ENCODE peak calls at places on chromosomes 1 and 21, in six cellular contexts. V, F, W, A, S and U are unnamed samples.

GRCh38 chr1:204286841-204287387 is 72.8 kb downstream of the PLEKHA6 start:
- DNase-seq in V (no peak), F (no peak), W (peak), A (no peak), S (peak), U (no peak)

GRCh38 chr1:155003227-155003765 is 694 bp downstream of the ZBTB7B start:
- DNase-seq in V (no peak), F (peak), W (peak), A (no peak), S (no peak), U (no peak)

GRCh38 chr1:55040083-55040952 is 970 bp downstream of the PCSK9 start:
- DNase-seq in V (no peak), F (no peak), W (no peak), A (no peak), S (no peak), U (no peak)

GRCh38 chr1:194295690-194296089 is 1109.3 kb upstream of the B3GALT2 start:
- DNase-seq in V (peak), F (no peak), W (peak), A (peak), S (peak), U (no peak)

GRCh38 chr1:180524160-180524914 is 22.0 kb upstream of the ACBD6 start:
- DNase-seq in V (peak), F (no peak), W (no peak), A (no peak), S (no peak), U (no peak)

GRCh38 chr1:241413386-241413785 is 56.4 kb upstream of the RGS7 start:
- DNase-seq in V (peak), F (no peak), W (peak), A (no peak), S (no peak), U (no peak)

GRCh38 chr1:9842781-9843575 is 19.2 kb upstream of the CLSTN1 start:
- DNase-seq in V (no peak), F (peak), W (no peak), A (no peak), S (no peak), U (no peak)

GRCh38 chr1:67831850-67832513 is 1.3 kb downstream of the GNG12 start:
- DNase-seq in V (peak), F (no peak), W (peak), A (peak), S (peak), U (no peak)

GRCh38 chr1:6743189-6744101 is 41.8 kb upstream of the CAMTA1 start:
- DNase-seq in V (peak), F (peak), W (peak), A (no peak), S (no peak), U (no peak)

GRCh38 chr21:38240121-38240520 is 16.7 kb upstream of the KCNJ15 start:
- DNase-seq in V (no peak), F (no peak), W (no peak), A (no peak), S (no peak), U (no peak)

GRCh38 chr1:231040800-231041704 is 998 bp upstream of the FAM89A start:
- DNase-seq in V (no peak), F (peak), W (peak), A (no peak), S (peak), U (peak)

GRCh38 chr21:46551636-46552241 is 53.1 kb downstream of the S100B start:
- DNase-seq in V (no peak), F (peak), W (no peak), A (no peak), S (no peak), U (peak)

GRCh38 chr1:14968251-14968812 is 185.2 kb upstream of the TMEM51 start:
- DNase-seq in V (peak), F (no peak), W (peak), A (no peak), S (peak), U (no peak)

GRCh38 chr1:160161965-160162705 is 10.7 kb downstream of the ATP1A4 start:
- DNase-seq in V (peak), F (peak), W (peak), A (peak), S (no peak), U (peak)

GRCh38 chr1:162168261-162168660 is 98.8 kb downstream of the NOS1AP start:
- DNase-seq in V (no peak), F (no peak), W (no peak), A (no peak), S (no peak), U (no peak)

GRCh38 chr1:204075116-204075636 is 2.3 kb downstream of the SOX13 start:
- DNase-seq in V (no peak), F (no peak), W (peak), A (no peak), S (no peak), U (no peak)

GRCh38 chr1:97901017-97901658 is 19.7 kb downstream of the DPYD start:
- DNase-seq in V (peak), F (no peak), W (peak), A (no peak), S (no peak), U (no peak)

GRCh38 chr1:22326372-22326915 is 125.2 kb upstream of the ZBTB40 start:
- DNase-seq in V (no peak), F (peak), W (no peak), A (no peak), S (no peak), U (peak)

GRCh38 chr1:54291276-54292014 is 91.5 kb downstream of the MRPL37 start:
- DNase-seq in V (no peak), F (no peak), W (no peak), A (no peak), S (peak), U (no peak)

GRCh38 chr21:24210130-24210529 is 1397.2 kb downstream of the MRPL39 start:
- DNase-seq in V (no peak), F (no peak), W (no peak), A (no peak), S (no peak), U (no peak)

GRCh38 chr1:56432561-56432971 is 146.8 kb downstream of the PLPP3 start:
- DNase-seq in V (no peak), F (no peak), W (no peak), A (no peak), S (no peak), U (no peak)

GRCh38 chr1:61238371-61238689 is 156.0 kb downstream of the NFIA start:
- DNase-seq in V (no peak), F (no peak), W (no peak), A (no peak), S (no peak), U (no peak)

GRCh38 chr1:25813071-25813733 is 6.6 kb upstream of the MTFR1L start:
- DNase-seq in V (no peak), F (no peak), W (no peak), A (no peak), S (no peak), U (no peak)

GRCh38 chr1:178651742-178652141 is 73.3 kb upstream of the RALGPS2 start:
- DNase-seq in V (peak), F (no peak), W (peak), A (no peak), S (no peak), U (no peak)

GRCh38 chr1:15885701-15886612 is 38.5 kb downstream of the SPEN start:
- DNase-seq in V (peak), F (peak), W (peak), A (peak), S (peak), U (peak)

DNA sequence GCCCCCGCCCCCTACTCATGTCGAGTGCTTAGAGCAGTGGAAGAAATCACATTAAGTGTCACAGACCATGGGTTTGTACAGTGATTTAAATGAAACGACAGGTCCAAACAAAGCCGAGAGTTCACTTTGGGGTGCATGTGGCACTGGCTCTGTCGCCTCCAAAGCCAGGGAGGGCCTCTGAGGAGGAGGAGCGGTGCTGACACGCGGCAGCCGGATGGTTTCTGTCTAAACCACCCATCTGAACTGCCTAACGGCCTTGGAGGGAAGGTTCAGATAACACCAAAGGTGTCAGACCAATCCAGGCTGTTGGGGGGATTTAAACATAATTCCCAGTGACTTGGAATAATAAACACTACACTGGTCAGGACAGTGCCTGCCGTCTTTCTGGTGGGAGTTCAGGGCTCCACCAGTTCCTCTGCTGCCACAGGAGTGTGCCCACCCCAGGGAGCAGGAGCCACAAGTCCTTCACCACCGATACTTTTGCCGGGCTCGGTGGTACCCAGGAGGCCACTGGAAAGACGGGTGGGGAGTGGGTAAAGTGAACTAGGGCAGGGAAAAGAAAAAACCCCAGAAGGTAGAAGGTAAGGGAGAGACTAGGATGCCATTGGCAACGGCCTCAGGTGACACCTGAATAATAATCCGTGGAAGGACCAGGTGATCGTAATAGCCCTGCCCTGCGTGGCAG is 78.2 kb downstream of the SLC66A1 start:
- DNase-seq in V (no peak), F (no peak), W (no peak), A (no peak), S (no peak), U (no peak)
- H4K91ac ChIP-seq in V (peak), F (no peak), W (no peak), A (no peak), S (no peak), U (no peak)

DNA sequence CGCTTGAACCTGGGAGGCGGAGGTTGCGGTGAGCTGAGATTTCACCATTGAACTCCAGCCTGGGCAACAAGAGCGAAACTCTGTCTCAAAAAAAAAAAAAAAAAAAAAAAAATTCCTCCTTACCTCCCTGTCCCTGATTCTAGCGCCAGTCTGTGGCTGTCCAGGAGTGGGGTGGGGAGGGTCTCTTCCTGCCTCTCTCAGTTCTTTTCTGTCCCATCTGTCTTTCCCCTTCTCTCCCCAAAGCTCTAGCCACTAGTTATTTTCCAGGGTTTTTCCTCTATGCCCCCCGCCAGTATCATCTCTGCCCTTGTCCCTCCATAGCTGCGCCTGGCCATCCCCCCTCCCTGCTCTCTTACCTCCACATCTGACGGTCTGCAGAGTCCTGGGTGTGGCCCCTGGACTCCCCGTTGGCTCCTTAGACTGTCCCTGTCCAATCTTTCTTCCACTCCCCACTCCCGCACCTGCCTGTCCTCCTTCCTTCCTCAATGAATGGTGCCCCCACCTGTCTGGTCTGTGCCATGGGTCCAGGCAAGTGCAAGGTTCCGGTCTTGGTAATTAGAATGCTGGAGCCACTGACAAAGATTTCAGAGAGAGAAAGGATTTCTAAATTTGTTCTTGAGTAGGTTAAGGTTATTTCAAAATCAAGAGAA is 1.6 kb upstream of the TMEM63A start:
- DNase-seq in V (no peak), F (no peak), W (no peak), A (no peak), S (no peak), U (no peak)
- H4K91ac ChIP-seq in V (no peak), F (no peak), W (no peak), A (no peak), S (no peak), U (no peak)

DNA sequence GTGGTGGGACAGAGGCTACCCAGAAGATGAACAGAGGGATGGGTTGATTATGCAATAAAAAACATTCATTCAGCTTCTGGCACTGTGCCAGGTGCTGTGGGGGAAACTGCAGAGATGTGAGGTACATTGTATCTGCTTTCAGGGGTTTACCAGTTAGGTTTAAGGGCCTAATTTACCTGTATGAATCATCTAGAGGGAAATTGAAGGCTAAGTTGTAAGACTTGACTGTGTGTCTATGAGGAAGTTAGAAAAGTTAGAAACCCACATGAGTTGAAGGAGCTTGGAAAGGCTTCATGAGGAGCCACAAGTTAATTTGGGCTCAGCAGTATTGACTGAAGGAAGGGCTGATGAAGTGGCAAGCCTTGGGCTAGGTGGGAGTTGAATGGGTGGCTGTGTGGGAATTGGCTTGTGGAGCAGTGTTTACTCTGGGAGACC is 36.7 kb upstream of the APOBEC4 start:
- DNase-seq in V (no peak), F (no peak), W (no peak), A (no peak), S (no peak), U (no peak)
- H4K91ac ChIP-seq in V (no peak), F (no peak), W (no peak), A (no peak), S (no peak), U (no peak)

GRCh38 chr1:4428711-4429110 is 225.7 kb upstream of the AJAP1 start:
- DNase-seq in V (no peak), F (no peak), W (no peak), A (no peak), S (no peak), U (no peak)
- H4K91ac ChIP-seq in V (no peak), F (no peak), W (no peak), A (no peak), S (no peak), U (no peak)

GRCh38 chr1:226610671-226611070 is 62.1 kb downstream of the STUM start:
- DNase-seq in V (no peak), F (no peak), W (no peak), A (no peak), S (no peak), U (no peak)
- H4K91ac ChIP-seq in V (no peak), F (no peak), W (no peak), A (no peak), S (no peak), U (no peak)

DNA sequence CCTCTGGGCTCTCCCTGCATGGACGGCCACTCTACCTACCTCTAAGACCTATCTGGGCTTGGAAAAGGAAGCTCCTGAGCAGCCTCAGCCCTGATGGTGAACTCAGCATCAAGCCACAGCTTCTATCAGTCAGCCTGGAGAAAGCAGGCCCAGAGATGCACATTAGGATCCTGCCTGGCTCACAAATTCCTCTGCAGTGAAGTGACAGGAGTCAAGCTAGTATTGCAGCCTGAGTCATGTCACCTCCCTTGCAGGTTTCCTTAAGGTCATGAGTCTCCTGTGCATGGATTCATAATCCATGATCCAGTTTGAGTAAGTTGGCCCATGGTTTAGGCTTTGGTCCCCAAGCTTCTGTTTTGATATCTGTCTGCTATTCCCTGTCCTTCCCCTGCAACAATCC is 37.9 kb upstream of the DUSP10 start:
- DNase-seq in V (no peak), F (no peak), W (no peak), A (no peak), S (no peak), U (no peak)
- H4K91ac ChIP-seq in V (no peak), F (no peak), W (no peak), A (no peak), S (no peak), U (no peak)

DNA sequence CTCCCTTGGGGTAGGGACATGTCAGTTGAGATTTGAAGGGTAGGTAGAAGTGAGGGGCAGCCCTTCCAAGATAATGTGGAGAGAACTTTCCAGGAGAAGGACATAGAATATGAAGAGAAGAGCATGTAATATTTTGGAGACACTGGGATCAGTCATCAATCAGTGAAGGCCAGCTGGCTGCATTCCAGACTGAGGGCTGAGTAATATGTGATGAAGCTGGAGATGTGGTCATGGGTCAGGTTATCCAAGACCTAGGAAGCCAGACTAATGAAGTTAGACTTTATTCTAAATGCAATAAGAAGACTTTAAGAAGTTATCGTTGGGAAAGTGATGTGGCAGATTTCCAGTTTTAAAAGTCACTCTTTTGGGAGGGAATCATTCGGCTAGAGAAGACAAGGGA is 262.0 kb downstream of the HMCN1 start:
- DNase-seq in V (peak), F (no peak), W (peak), A (no peak), S (peak), U (no peak)
- H4K91ac ChIP-seq in V (no peak), F (no peak), W (no peak), A (no peak), S (no peak), U (no peak)

GRCh38 chr1:43841511-43841910 is 92.1 kb upstream of the ARTN start:
- DNase-seq in V (no peak), F (no peak), W (no peak), A (no peak), S (no peak), U (no peak)

GRCh38 chr1:43835141-43836021 is 98.2 kb upstream of the ARTN start:
- DNase-seq in V (peak), F (peak), W (peak), A (no peak), S (no peak), U (no peak)

GRCh38 chr1:43842099-43842498 is 91.5 kb upstream of the ARTN start:
- DNase-seq in V (no peak), F (no peak), W (no peak), A (no peak), S (no peak), U (no peak)

GRCh38 chr1:43836267-43836951 is 97.2 kb upstream of the ARTN start:
- DNase-seq in V (no peak), F (no peak), W (no peak), A (no peak), S (no peak), U (no peak)

DNA sequence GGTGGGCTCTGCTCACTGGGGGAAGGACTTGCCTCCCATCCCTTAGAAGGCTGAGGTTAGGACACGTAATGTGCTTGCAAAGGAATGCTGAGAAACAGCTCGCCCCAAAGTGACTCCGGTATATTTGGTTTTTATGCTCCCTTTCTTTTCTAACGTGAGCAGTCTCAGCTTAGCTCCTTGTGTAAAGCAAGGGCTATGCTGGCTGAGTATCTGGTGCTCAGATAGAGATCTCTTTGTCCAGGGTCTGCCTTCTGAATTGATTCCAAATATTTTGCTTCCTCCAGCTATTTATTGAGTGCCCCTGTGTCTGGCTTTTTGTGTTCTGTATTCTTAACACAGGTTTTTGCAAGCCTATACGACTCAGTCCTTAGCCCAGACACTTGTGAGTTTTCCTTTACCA is 94.5 kb upstream of the ARTN start:
- DNase-seq in V (no peak), F (no peak), W (no peak), A (no peak), S (no peak), U (no peak)
- H4K91ac ChIP-seq in V (no peak), F (no peak), W (no peak), A (no peak), S (peak), U (no peak)